ENCODE peak calls at places on chromosomes 16 and 17, in six cellular contexts. Q is stomach; T is IMR-90; A is gastrocnemius medialis; W is brain microvascular endothelial cell; J is CD8-positive, alpha-beta memory T cell. B is an unnamed sample.

GRCh38 chr16:81088836-81089235 is 7.4 kb downstream of the GCSH start:
- DNase-seq in Q (no peak), T (no peak), A (no peak), W (no peak), J (no peak), B (no peak)

GRCh38 chr16:81625544-81626152 is 153.4 kb upstream of the PLCG2 start:
- DNase-seq in Q (peak), T (peak), A (no peak), W (no peak), J (no peak), B (no peak)

GRCh38 chr17:37092041-37092440 is 143.3 kb downstream of the AATF start:
- DNase-seq in Q (no peak), T (no peak), A (no peak), W (no peak), J (no peak), B (no peak)

GRCh38 chr17:68580236-68580903 is 20.8 kb downstream of the FAM20A start:
- DNase-seq in Q (no peak), T (peak), A (no peak), W (no peak), J (no peak), B (peak)

GRCh38 chr16:86363836-86364618 is 146.3 kb upstream of the FOXF1 start:
- DNase-seq in Q (no peak), T (no peak), A (no peak), W (no peak), J (no peak), B (no peak)

GRCh38 chr16:80802902-80803301 is 1.5 kb downstream of the CDYL2 start:
- DNase-seq in Q (no peak), T (no peak), A (no peak), W (no peak), J (no peak), B (no peak)

GRCh38 chr17:79923974-79924638 is 84.9 kb upstream of the CBX4 start:
- DNase-seq in Q (peak), T (peak), A (no peak), W (no peak), J (no peak), B (no peak)

GRCh38 chr17:17363638-17364337 is 60.6 kb downstream of the NT5M start:
- DNase-seq in Q (no peak), T (no peak), A (no peak), W (no peak), J (peak), B (no peak)

GRCh38 chr16:86595983-86596605 is 17.7 kb downstream of the FOXL1 start:
- DNase-seq in Q (no peak), T (peak), A (no peak), W (no peak), J (no peak), B (no peak)

GRCh38 chr17:43714338-43715149 is 44.0 kb downstream of the SOST start:
- DNase-seq in Q (no peak), T (peak), A (no peak), W (no peak), J (no peak), B (no peak)

GRCh38 chr16:89142474-89143197 is 28.9 kb upstream of the CDH15 start:
- DNase-seq in Q (no peak), T (no peak), A (no peak), W (no peak), J (peak), B (no peak)

GRCh38 chr17:3573246-3574100 is 15.9 kb upstream of the TRPV3 start:
- DNase-seq in Q (no peak), T (no peak), A (no peak), W (no peak), J (peak), B (no peak)

GRCh38 chr17:72176902-72177660 is 56.3 kb downstream of the SOX9 start:
- DNase-seq in Q (no peak), T (peak), A (no peak), W (no peak), J (no peak), B (no peak)

GRCh38 chr16:83420206-83420760 is 387.5 kb upstream of the HSBP1 start:
- DNase-seq in Q (no peak), T (peak), A (no peak), W (peak), J (no peak), B (no peak)

GRCh38 chr16:1981398-1981836 is at the start of gene NOXO1:
- DNase-seq in Q (no peak), T (no peak), A (no peak), W (no peak), J (no peak), B (no peak)

GRCh38 chr17:73998246-73999220 is 204.9 kb upstream of the RPL38 start:
- DNase-seq in Q (peak), T (no peak), A (no peak), W (peak), J (peak), B (no peak)

GRCh38 chr16:67229906-67230808 is 3.2 kb downstream of the TMEM208 start:
- DNase-seq in Q (no peak), T (no peak), A (no peak), W (no peak), J (no peak), B (no peak)

GRCh38 chr17:16477255-16477654 is 14.7 kb downstream of the LRRC75A start:
- DNase-seq in Q (no peak), T (peak), A (peak), W (peak), J (no peak), B (no peak)

GRCh38 chr17:77354721-77355455 is 214.1 kb downstream of the SEC14L1 start:
- DNase-seq in Q (peak), T (peak), A (peak), W (peak), J (peak), B (peak)

GRCh38 chr17:81819648-81820171 is 13.4 kb downstream of the MCRIP1 start:
- DNase-seq in Q (no peak), T (no peak), A (no peak), W (no peak), J (no peak), B (no peak)
- H3K27ac ChIP-seq in Q (no peak), T (no peak), A (no peak), W (no peak), J (no peak), B (no peak)

GRCh38 chr17:6241996-6242395 is 171.8 kb downstream of the WSCD1 start:
- DNase-seq in Q (no peak), T (no peak), A (no peak), W (no peak), J (no peak), B (peak)

GRCh38 chr17:6244796-6245195 is 174.6 kb downstream of the WSCD1 start:
- DNase-seq in Q (no peak), T (no peak), A (no peak), W (no peak), J (no peak), B (no peak)

GRCh38 chr17:6241381-6241780 is 171.2 kb downstream of the WSCD1 start:
- DNase-seq in Q (no peak), T (no peak), A (no peak), W (no peak), J (no peak), B (no peak)

GRCh38 chr17:6244253-6244652 is 174.1 kb downstream of the WSCD1 start:
- DNase-seq in Q (no peak), T (no peak), A (no peak), W (no peak), J (no peak), B (no peak)

DNA sequence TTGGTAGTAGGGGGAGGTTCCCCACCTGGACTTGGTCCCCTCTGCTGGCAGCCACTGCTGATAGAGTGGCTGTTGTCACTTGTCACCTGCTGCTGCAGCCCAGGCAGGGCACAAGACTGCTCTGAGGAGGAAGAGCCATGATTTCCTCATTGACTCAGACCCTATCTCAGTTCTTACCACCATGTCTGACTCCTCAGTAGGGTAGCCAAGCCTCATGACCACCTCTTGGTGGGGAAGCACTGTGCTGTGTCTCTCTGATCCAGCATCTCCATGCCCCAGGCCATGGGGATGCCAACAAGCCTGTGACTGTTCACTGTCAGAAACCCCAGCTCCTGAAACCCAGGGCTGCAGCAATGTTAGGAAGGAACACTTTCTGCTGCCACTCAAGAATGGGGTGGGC is 173.0 kb downstream of the WSCD1 start:
- DNase-seq in Q (no peak), T (no peak), A (no peak), W (no peak), J (no peak), B (no peak)
- H3K27ac ChIP-seq in Q (no peak), T (no peak), A (no peak), W (no peak), J (no peak), B (no peak)

GRCh38 chr17:58630883-58631522 is 60.8 kb downstream of the TEX14 start:
- DNase-seq in Q (peak), T (no peak), A (peak), W (peak), J (peak), B (peak)
- H3K27ac ChIP-seq in Q (peak), T (peak), A (peak), W (no peak), J (peak), B (peak)

GRCh38 chr16:31141489-31142108 is 6.1 kb upstream of the PRSS8 start:
- DNase-seq in Q (no peak), T (peak), A (no peak), W (peak), J (no peak), B (no peak)

GRCh38 chr16:31136287-31136662 is 748 bp upstream of the PRSS8 start:
- DNase-seq in Q (no peak), T (no peak), A (no peak), W (no peak), J (no peak), B (no peak)

GRCh38 chr16:31135535-31136286 is at the start of gene PRSS8:
- DNase-seq in Q (peak), T (no peak), A (no peak), W (no peak), J (no peak), B (peak)

GRCh38 chr16:31142109-31143035 is 6.8 kb upstream of the PRSS8 start:
- DNase-seq in Q (peak), T (peak), A (peak), W (peak), J (peak), B (peak)

DNA sequence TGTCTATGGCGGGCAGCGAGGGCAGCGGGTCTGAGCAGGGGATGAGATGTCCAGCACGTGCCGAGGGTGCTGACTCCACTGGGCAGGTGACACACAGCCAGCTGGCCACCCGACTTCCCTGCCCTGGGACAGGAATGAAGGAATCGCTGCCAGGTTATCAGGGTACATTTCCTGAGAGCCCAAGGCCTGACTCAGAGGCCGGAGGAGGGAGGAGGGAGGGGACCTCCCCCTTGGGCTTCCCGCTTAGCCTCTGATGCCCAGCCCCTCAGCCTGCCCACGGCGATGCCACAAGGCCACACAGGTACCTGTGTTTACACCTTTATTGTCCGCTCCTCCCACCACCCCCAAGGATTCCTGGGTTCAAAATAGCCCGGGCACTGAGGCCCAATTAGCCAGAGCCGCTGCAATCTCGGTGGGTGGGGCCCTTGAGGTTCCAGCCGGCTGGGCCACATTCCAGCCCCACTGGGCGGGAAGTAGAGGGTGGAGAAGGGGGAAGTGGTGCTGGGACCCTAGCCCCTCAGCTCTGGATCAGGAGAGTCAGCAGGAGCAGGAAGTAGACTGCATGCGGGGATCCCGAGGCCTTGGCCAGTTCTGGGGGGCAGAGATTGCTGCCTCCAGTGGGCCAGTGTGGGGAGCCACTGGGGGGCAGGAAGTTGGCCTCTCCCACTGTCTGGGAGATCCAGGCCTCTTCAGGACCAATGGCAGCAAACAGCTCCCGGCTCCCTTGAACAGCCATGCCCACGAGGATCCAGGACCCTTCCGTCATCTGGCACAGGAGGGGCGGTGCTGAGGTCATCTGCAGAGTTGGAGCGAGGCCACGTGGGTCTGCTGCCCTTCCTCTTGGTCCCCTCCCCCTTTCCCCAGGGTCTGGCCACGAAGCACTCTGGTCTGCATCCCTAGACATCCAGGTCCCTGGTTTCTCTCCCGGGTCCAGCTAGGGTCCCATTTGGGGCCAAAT is 3.4 kb upstream of the PRSS8 start:
- DNase-seq in Q (peak), T (peak), A (peak), W (peak), J (no peak), B (peak)
- H3K27ac ChIP-seq in Q (peak), T (no peak), A (peak), W (no peak), J (no peak), B (peak)

B was measured in coronary artery.